ENCODE peak calls at places on chromosomes 2 and 18, in seven cellular contexts. A, W, G, U, C, I and L are unnamed samples.

GRCh38 chr2:96259497-96259921 is 6.3 kb downstream of the TMEM127 start:
- DNase-seq in A (no peak), W (no peak), G (no peak), U (no peak), C (no peak), I (no peak), L (no peak)

GRCh38 chr2:176650101-176650500 is 380.9 kb downstream of the MTX2 start:
- DNase-seq in A (no peak), W (no peak), G (no peak), U (no peak), C (no peak), I (no peak), L (no peak)

GRCh38 chr2:238339814-238340213 is 19.5 kb downstream of the TRAF3IP1 start:
- DNase-seq in A (no peak), W (peak), G (no peak), U (no peak), C (no peak), I (peak), L (no peak)

GRCh38 chr18:68449292-68449691 is 265.6 kb downstream of the TMX3 start:
- DNase-seq in A (peak), W (no peak), G (no peak), U (no peak), C (no peak), I (peak), L (no peak)

GRCh38 chr18:35467624-35468016 is 30.1 kb downstream of the INO80C start:
- DNase-seq in A (no peak), W (no peak), G (no peak), U (no peak), C (no peak), I (no peak), L (no peak)

GRCh38 chr2:176817061-176817565 is 395.5 kb upstream of the HNRNPA3 start:
- DNase-seq in A (no peak), W (no peak), G (no peak), U (peak), C (no peak), I (peak), L (no peak)

GRCh38 chr18:26458526-26459232 is 89.7 kb downstream of the KCTD1 start:
- DNase-seq in A (peak), W (no peak), G (no peak), U (no peak), C (no peak), I (peak), L (peak)

GRCh38 chr2:11305338-11305737 is 39.1 kb downstream of the ROCK2 start:
- DNase-seq in A (no peak), W (no peak), G (no peak), U (no peak), C (no peak), I (no peak), L (no peak)

GRCh38 chr2:228048838-228049490 is 132.5 kb downstream of the SPHKAP start:
- DNase-seq in A (peak), W (peak), G (no peak), U (peak), C (peak), I (peak), L (peak)

GRCh38 chr2:127712999-127713398 is 11.7 kb downstream of the SFT2D3 start:
- DNase-seq in A (no peak), W (no peak), G (no peak), U (no peak), C (no peak), I (no peak), L (no peak)

GRCh38 chr2:120104002-120104467 is 91.2 kb downstream of the EPB41L5 start:
- DNase-seq in A (peak), W (no peak), G (no peak), U (no peak), C (no peak), I (peak), L (peak)

GRCh38 chr2:230106771-230107170 is 38.0 kb upstream of the SLC16A14 start:
- DNase-seq in A (no peak), W (no peak), G (no peak), U (no peak), C (no peak), I (peak), L (no peak)

DNA sequence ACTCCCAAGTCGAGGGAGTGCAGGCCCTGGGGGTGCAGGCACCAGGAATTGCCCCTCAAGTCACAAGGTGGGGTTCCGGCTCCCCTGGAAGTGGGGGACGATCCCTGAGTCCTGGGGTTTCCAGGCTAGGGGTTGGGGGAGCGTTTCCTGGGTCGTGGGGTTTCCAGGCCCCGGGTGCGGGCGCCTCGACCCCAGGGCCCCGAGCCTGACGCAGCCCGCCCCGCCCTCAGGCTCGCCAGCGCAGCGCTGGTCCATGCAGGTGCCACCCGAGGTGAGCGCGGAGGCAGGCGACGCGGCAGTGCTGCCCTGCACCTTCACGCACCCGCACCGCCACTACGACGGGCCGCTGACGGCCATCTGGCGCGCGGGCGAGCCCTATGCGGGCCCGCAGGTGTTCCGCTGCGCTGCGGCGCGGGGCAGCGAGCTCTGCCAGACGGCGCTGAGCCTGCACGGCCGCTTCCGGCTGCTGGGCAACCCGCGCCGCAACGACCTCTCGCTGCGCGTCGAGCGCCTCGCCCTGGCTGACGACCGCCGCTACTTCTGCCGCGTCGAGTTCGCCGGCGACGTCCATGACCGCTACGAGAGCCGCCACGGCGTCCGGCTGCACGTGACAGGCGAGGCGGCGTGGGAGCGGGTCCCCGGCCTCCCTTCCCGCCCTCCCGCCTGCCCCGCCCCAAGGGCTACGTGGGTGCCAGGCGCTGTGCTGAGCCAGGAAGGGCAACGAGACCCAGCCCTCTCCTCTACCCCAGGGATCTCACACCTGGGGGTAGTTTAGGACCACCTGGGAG is 12.0 kb downstream of the SIGLEC15 start:
- DNase-seq in A (no peak), W (no peak), G (no peak), U (peak), C (peak), I (no peak), L (no peak)
- TF ChIP-seq CTCF in A (no peak), W (peak), G (no peak), U (peak), C (peak), I (no peak), L (peak)

GRCh38 chr2:65071499-65072180 is 15.4 kb downstream of the CEP68 start:
- DNase-seq in A (peak), W (no peak), G (no peak), U (peak), C (peak), I (peak), L (peak)

GRCh38 chr2:65070172-65070830 is 14.1 kb downstream of the CEP68 start:
- DNase-seq in A (no peak), W (no peak), G (no peak), U (no peak), C (peak), I (peak), L (peak)

GRCh38 chr2:65070856-65071255 is 14.6 kb downstream of the CEP68 start:
- DNase-seq in A (no peak), W (no peak), G (no peak), U (no peak), C (no peak), I (no peak), L (no peak)

GRCh38 chr2:65067806-65068553 is 11.8 kb downstream of the CEP68 start:
- DNase-seq in A (no peak), W (no peak), G (no peak), U (no peak), C (no peak), I (no peak), L (no peak)

DNA sequence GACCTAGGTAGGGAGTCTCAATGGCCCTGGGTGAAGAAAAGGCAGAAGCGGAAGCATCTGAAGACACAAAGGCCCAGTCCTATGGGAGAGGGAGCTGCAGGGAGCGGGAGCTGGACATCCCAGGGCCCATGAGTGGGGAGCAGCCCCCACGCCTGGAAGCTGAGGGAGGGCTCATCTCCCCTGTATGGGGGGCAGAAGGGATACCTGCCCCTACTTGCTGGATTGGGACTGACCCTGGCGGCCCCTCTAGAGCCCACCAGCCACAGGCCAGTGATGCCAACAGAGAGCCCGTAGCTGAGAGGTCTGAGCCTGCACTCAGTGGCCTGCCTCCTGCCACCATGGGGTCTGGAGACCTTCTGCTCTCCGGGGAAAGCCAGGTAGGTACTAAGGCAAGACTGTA is 13.2 kb downstream of the CEP68 start:
- DNase-seq in A (no peak), W (no peak), G (no peak), U (no peak), C (no peak), I (no peak), L (no peak)
- H3K27ac ChIP-seq in A (no peak), W (peak), G (no peak), U (no peak), C (peak), I (no peak), L (no peak)

DNA sequence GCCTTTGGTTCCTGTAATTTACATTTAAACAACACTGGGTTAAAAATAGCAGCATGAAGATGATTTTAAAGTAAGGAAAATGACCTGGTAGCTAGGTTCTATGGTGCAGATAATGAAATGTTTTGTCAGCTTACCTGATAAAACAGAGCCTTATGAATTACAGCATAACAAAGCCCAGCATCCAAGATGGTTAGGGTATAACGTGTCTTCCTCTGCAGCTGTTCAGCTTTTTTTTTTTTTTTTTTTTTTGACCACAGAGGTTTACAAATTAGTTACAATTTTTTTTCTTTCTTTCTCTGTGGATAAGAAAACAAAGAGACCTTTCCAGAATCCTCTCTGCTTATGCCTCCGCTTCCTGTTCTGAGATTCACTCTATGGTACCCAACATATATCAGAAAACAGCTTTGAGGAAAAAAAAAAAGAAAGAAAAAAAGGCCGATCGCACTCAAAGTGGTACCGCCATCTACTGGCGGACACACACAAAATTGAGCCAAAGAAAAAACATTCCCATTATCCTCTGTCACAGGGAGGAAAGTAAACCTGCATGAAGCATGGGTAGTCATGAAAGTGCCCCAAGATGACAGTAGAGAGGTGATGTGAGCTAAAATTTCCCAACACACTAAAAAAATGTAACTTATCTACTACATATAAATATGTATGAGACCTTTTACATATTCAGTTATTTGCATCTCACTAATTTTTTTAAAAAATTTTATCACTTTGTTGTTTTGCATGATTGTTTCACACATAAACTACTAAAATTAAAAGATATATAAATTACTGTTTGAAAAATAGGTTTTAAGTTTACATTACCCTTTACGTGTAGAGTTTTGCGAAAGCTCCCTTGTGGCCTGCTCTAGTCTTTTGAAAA is at the start of gene SCN3A:
- DNase-seq in A (peak), W (peak), G (no peak), U (peak), C (peak), I (peak), L (peak)
- TF ChIP-seq CTCF in A (peak), W (peak), G (peak), U (peak), C (peak), I (peak), L (peak)

DNA sequence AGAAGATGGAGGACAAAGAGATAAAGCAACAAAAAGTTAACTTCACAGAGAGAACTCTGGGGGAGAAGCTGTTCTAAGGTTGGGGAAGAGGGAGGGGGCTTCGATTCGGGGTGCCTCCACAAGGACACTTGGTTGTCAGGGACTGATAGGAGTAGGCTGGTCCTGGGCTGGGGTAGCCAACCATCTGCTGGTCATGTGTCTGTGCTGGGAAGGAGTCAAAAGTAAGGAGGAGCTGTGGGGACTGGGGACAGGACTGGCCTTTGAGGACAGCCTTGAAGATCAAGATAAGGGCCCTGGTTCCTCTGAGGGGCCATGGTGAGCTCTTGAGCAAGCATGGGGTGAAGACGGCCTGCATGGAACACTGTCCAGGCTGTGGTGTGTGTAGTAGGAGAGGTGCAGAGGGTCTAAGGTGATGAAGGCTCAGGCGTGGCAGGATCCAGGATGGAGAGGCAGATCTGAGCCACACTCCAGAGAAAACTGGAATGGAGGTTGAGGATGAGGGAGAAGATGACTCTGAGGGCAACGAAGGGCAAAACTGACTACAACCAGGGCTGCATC is 1.7 kb downstream of the CYP27A1 start:
- DNase-seq in A (no peak), W (no peak), G (no peak), U (no peak), C (no peak), I (no peak), L (no peak)
- H3K27ac ChIP-seq in A (no peak), W (no peak), G (no peak), U (no peak), C (no peak), I (no peak), L (no peak)

GRCh38 chr2:235949567-235950472 is 218.4 kb downstream of the GBX2 start:
- DNase-seq in A (no peak), W (no peak), G (no peak), U (peak), C (no peak), I (no peak), L (no peak)

GRCh38 chr2:235950473-235950809 is 217.7 kb downstream of the GBX2 start:
- DNase-seq in A (no peak), W (no peak), G (no peak), U (peak), C (no peak), I (no peak), L (no peak)

GRCh38 chr2:235944591-235944990 is 223.6 kb downstream of the GBX2 start:
- DNase-seq in A (no peak), W (no peak), G (no peak), U (no peak), C (no peak), I (no peak), L (no peak)

GRCh38 chr2:235945608-235946140 is 222.5 kb downstream of the GBX2 start:
- DNase-seq in A (no peak), W (no peak), G (no peak), U (no peak), C (no peak), I (no peak), L (no peak)

DNA sequence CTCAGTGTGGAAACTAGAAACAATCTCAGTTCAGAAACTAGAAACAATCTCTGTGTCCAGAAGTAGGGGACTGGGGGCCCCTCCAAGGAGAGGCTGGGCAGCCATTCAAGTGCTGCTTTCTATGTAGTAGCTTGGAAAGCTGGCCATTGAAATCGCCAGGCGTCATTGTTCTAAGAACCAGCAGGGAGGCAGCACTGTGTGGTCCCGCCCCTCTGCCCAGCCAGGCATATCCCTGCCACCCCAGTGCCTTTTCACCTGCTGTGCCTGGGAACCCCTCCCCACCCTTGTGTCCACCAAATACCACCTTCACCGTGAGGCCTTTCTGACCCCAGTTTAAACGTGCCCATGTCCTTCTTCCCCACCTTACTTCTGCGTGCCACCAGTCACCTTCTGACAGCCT is 221.6 kb downstream of the GBX2 start:
- DNase-seq in A (no peak), W (no peak), G (no peak), U (no peak), C (no peak), I (no peak), L (no peak)
- TF ChIP-seq CTCF in A (no peak), W (no peak), G (no peak), U (no peak), C (no peak), I (no peak), L (no peak)

DNA sequence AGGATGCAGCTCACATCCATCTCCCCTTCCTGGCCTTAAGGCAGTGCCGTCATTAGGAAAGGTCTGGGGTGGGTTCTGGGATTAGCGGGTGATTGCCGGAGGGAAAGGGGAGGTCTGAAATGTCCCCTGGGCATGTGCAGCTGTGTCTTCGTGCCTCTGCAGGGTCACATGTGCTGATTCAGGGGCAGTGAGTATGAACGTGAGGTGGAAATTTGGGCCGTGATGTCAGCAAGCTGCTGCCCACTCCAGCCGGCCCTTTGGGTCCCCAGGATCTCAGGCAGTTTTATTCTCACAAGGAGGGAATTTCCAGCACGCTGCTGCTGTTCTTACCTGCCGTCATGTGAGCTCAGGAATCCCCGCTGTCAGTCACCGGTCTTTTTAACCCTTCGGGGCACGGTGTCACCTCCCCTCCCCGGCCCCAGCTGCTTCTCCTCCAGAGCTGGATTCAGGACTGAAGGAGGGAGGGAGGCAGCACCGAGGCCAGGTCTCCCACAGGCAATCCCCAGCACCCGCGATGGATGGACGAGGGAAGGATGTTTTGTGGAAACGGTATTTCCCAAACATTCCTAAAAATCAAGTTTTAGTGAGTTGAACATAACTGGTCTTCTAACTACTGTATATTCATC is 23.5 kb downstream of the GPR35 start:
- DNase-seq in A (no peak), W (no peak), G (no peak), U (no peak), C (no peak), I (no peak), L (no peak)
- H3K27ac ChIP-seq in A (no peak), W (no peak), G (no peak), U (no peak), C (no peak), I (no peak), L (no peak)

GRCh38 chr2:8133331-8133730 is 548.5 kb upstream of the ID2 start:
- DNase-seq in A (no peak), W (no peak), G (no peak), U (peak), C (no peak), I (no peak), L (no peak)
- TF ChIP-seq CTCF in A (no peak), W (no peak), G (no peak), U (peak), C (no peak), I (no peak), L (no peak)